ENCODE peak calls at places on chromosomes 16 and 17, in five cellular contexts. One of them, this sample, is unnamed. For H3K36me3, the result is how much of the 10 kb centered on the place peaks cover.

GRCh38 chr16:83113317-83113716 is 486.5 kb downstream of the CDH13 start:
- DNase-seq in hepatocyte: peak
- DNase-seq in IMR-90: peak
- DNase-seq in stomach: no peak
- DNase-seq in suprapubic skin: no peak
- DNase-seq in this sample: peak

GRCh38 chr16:50369133-50369804 is 481 bp upstream of the BRD7 start:
- DNase-seq in hepatocyte: no peak
- DNase-seq in IMR-90: no peak
- DNase-seq in stomach: no peak
- DNase-seq in suprapubic skin: no peak
- DNase-seq in this sample: no peak

GRCh38 chr17:7833795-7834553 is at the start of gene KDM6B:
- DNase-seq in hepatocyte: peak
- DNase-seq in IMR-90: peak
- DNase-seq in stomach: peak
- DNase-seq in suprapubic skin: peak
- DNase-seq in this sample: peak

GRCh38 chr17:82188001-82188961 is 24.4 kb downstream of the CCDC57 start:
- DNase-seq in hepatocyte: no peak
- DNase-seq in IMR-90: no peak
- DNase-seq in stomach: no peak
- DNase-seq in suprapubic skin: no peak
- DNase-seq in this sample: peak

GRCh38 chr17:59427425-59427921 is 96.0 kb downstream of the YPEL2 start:
- DNase-seq in hepatocyte: no peak
- DNase-seq in IMR-90: peak
- DNase-seq in stomach: no peak
- DNase-seq in suprapubic skin: no peak
- DNase-seq in this sample: no peak

GRCh38 chr17:29617481-29618271 is 5.0 kb downstream of the CORO6 start:
- DNase-seq in hepatocyte: peak
- DNase-seq in IMR-90: peak
- DNase-seq in stomach: peak
- DNase-seq in suprapubic skin: no peak
- DNase-seq in this sample: peak

GRCh38 chr17:42853004-42853403 is 2.0 kb downstream of the AOC3 start:
- DNase-seq in hepatocyte: no peak
- DNase-seq in IMR-90: no peak
- DNase-seq in stomach: no peak
- DNase-seq in suprapubic skin: peak
- DNase-seq in this sample: no peak

GRCh38 chr17:2398655-2399571 is 1.9 kb downstream of the MNT start:
- DNase-seq in hepatocyte: peak
- DNase-seq in IMR-90: peak
- DNase-seq in stomach: peak
- DNase-seq in suprapubic skin: peak
- DNase-seq in this sample: peak

GRCh38 chr16:946048-946395 is 24.8 kb downstream of the LMF1 start:
- DNase-seq in hepatocyte: no peak
- DNase-seq in IMR-90: peak
- DNase-seq in stomach: no peak
- DNase-seq in suprapubic skin: no peak
- DNase-seq in this sample: no peak

GRCh38 chr16:2233872-2234812 is 2.1 kb upstream of the DNASE1L2 start:
- DNase-seq in hepatocyte: no peak
- DNase-seq in IMR-90: no peak
- DNase-seq in stomach: no peak
- DNase-seq in suprapubic skin: peak
- DNase-seq in this sample: no peak

GRCh38 chr17:79111097-79111496 is 36.5 kb downstream of the ENGASE start:
- DNase-seq in hepatocyte: no peak
- DNase-seq in IMR-90: no peak
- DNase-seq in stomach: no peak
- DNase-seq in suprapubic skin: no peak
- DNase-seq in this sample: no peak

GRCh38 chr17:80445152-80446110 is 30.5 kb downstream of the ENDOV start:
- DNase-seq in hepatocyte: no peak
- DNase-seq in IMR-90: no peak
- DNase-seq in stomach: no peak
- DNase-seq in suprapubic skin: no peak
- DNase-seq in this sample: no peak

GRCh38 chr16:67186550-67186950 is 2.8 kb upstream of the MATCAP1 start:
- DNase-seq in hepatocyte: no peak
- DNase-seq in IMR-90: no peak
- DNase-seq in stomach: no peak
- DNase-seq in suprapubic skin: no peak
- DNase-seq in this sample: no peak

GRCh38 chr16:8173111-8173644 is 417.1 kb downstream of the TMEM114 start:
- DNase-seq in hepatocyte: peak
- DNase-seq in IMR-90: peak
- DNase-seq in stomach: peak
- DNase-seq in suprapubic skin: peak
- DNase-seq in this sample: peak

GRCh38 chr17:15782809-15783208 is 50.7 kb downstream of the TBC1D26 start:
- DNase-seq in hepatocyte: no peak
- DNase-seq in IMR-90: no peak
- DNase-seq in stomach: peak
- DNase-seq in suprapubic skin: peak
- DNase-seq in this sample: peak

GRCh38 chr16:66264311-66265105 is 102.0 kb upstream of the CDH5 start:
- DNase-seq in hepatocyte: peak
- DNase-seq in IMR-90: no peak
- DNase-seq in stomach: no peak
- DNase-seq in suprapubic skin: no peak
- DNase-seq in this sample: no peak

GRCh38 chr17:81396722-81397313 is 1.6 kb downstream of the BAHCC1 start:
- DNase-seq in hepatocyte: no peak
- DNase-seq in IMR-90: no peak
- DNase-seq in stomach: peak
- DNase-seq in suprapubic skin: no peak
- DNase-seq in this sample: peak

DNA sequence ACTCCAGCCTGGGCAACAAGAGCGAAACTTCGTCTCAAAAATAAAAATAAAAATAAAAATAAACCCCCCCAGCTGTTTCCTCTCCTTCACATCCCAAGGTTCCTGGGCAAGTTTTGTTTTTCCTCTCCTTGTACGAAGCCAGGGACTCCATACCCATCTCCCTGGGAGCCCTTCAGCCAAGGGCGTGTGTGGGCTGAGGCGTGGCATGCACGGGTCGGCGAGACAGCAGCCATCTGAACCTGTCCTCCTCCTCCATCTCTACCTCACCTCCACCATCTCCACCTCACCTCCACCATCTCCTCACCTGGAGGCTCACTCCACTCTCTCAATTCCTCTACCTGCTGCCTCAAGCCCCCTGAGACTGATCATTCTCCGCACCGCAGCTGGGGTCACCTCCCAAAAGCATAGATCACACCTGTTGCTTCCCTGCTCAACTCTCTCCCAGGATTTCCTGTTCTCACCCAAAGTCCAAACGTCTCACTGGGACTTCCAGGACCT is 16.9 kb downstream of the AANAT start:
- DNase-seq in hepatocyte: no peak
- DNase-seq in IMR-90: no peak
- DNase-seq in stomach: no peak
- DNase-seq in suprapubic skin: no peak
- DNase-seq in this sample: no peak
- H3K27ac ChIP-seq in hepatocyte: no peak
- H3K27ac ChIP-seq in IMR-90: no peak
- H3K27ac ChIP-seq in stomach: peak
- H3K27ac ChIP-seq in suprapubic skin: no peak
- H3K27ac ChIP-seq in this sample: peak

GRCh38 chr16:15621889-15622288 is 21.1 kb downstream of the MARF1 start:
- DNase-seq in hepatocyte: no peak
- DNase-seq in IMR-90: no peak
- DNase-seq in stomach: no peak
- DNase-seq in suprapubic skin: no peak
- DNase-seq in this sample: no peak
- H3K36me3 ChIP-seq in hepatocyte: under half
- H3K36me3 ChIP-seq in IMR-90: under half
- H3K36me3 ChIP-seq in stomach: under half
- H3K36me3 ChIP-seq in suprapubic skin: half or more
- H3K36me3 ChIP-seq in this sample: under half

GRCh38 chr16:27290582-27290981 is 22.0 kb upstream of the NSMCE1 start:
- DNase-seq in hepatocyte: no peak
- DNase-seq in IMR-90: no peak
- DNase-seq in stomach: no peak
- DNase-seq in suprapubic skin: no peak
- DNase-seq in this sample: no peak

GRCh38 chr16:27289669-27290068 is 21.1 kb upstream of the NSMCE1 start:
- DNase-seq in hepatocyte: no peak
- DNase-seq in IMR-90: no peak
- DNase-seq in stomach: no peak
- DNase-seq in suprapubic skin: no peak
- DNase-seq in this sample: no peak

GRCh38 chr16:27291722-27292240 is 22.0 kb upstream of the IL4R start:
- DNase-seq in hepatocyte: no peak
- DNase-seq in IMR-90: no peak
- DNase-seq in stomach: no peak
- DNase-seq in suprapubic skin: no peak
- DNase-seq in this sample: no peak

GRCh38 chr16:27293343-27293742 is 20.4 kb upstream of the IL4R start:
- DNase-seq in hepatocyte: no peak
- DNase-seq in IMR-90: no peak
- DNase-seq in stomach: no peak
- DNase-seq in suprapubic skin: no peak
- DNase-seq in this sample: no peak

GRCh38 chr16:27291106-27291505 is 22.5 kb upstream of the NSMCE1 start:
- DNase-seq in hepatocyte: no peak
- DNase-seq in IMR-90: no peak
- DNase-seq in stomach: no peak
- DNase-seq in suprapubic skin: no peak
- DNase-seq in this sample: no peak
- H3K27ac ChIP-seq in hepatocyte: no peak
- H3K27ac ChIP-seq in IMR-90: no peak
- H3K27ac ChIP-seq in stomach: no peak
- H3K27ac ChIP-seq in suprapubic skin: no peak
- H3K27ac ChIP-seq in this sample: no peak

GRCh38 chr17:20154601-20155000 is 145.4 kb downstream of the SPECC1 start:
- DNase-seq in hepatocyte: no peak
- DNase-seq in IMR-90: no peak
- DNase-seq in stomach: no peak
- DNase-seq in suprapubic skin: no peak
- DNase-seq in this sample: no peak

GRCh38 chr17:20153231-20153630 is 144.1 kb downstream of the SPECC1 start:
- DNase-seq in hepatocyte: no peak
- DNase-seq in IMR-90: no peak
- DNase-seq in stomach: no peak
- DNase-seq in suprapubic skin: no peak
- DNase-seq in this sample: peak

GRCh38 chr17:20157078-20157360 is 147.9 kb downstream of the SPECC1 start:
- DNase-seq in hepatocyte: no peak
- DNase-seq in IMR-90: no peak
- DNase-seq in stomach: peak
- DNase-seq in suprapubic skin: no peak
- DNase-seq in this sample: peak

GRCh38 chr17:20156196-20157077 is 147.3 kb downstream of the SPECC1 start:
- DNase-seq in hepatocyte: peak
- DNase-seq in IMR-90: peak
- DNase-seq in stomach: peak
- DNase-seq in suprapubic skin: peak
- DNase-seq in this sample: peak

GRCh38 chr17:20155258-20156195 is 146.4 kb downstream of the SPECC1 start:
- DNase-seq in hepatocyte: peak
- DNase-seq in IMR-90: peak
- DNase-seq in stomach: peak
- DNase-seq in suprapubic skin: peak
- DNase-seq in this sample: peak
- H3K36me3 ChIP-seq in hepatocyte: under half
- H3K36me3 ChIP-seq in IMR-90: under half
- H3K36me3 ChIP-seq in stomach: under half
- H3K36me3 ChIP-seq in suprapubic skin: under half
- H3K36me3 ChIP-seq in this sample: under half

This sample was measured in small intestine.